ENCODE peak calls at places on chromosome 16, in four cellular contexts. G is neural crest cell, O is RPMI7951, V is HEK293T. C is an unnamed sample.

GRCh38 chr16:70529051-70529777 is 5.6 kb downstream of the SF3B3 start:
- DNase-seq in G (no peak), O (peak), V (no peak), C (no peak)

GRCh38 chr16:19168173-19169080 is at the start of gene SYT17:
- DNase-seq in G (peak), O (no peak), V (peak), C (peak)

GRCh38 chr16:89039756-89040155 is 53.9 kb upstream of the ACSF3 start:
- DNase-seq in G (no peak), O (no peak), V (no peak), C (no peak)

GRCh38 chr16:12896562-12896961 is 4.8 kb upstream of the SHISA9 start:
- DNase-seq in G (peak), O (peak), V (no peak), C (no peak)

GRCh38 chr16:87465306-87465705 is 27.5 kb downstream of the ZCCHC14 start:
- DNase-seq in G (no peak), O (peak), V (no peak), C (peak)

GRCh38 chr16:363110-364090 is 6.9 kb downstream of the MRPL28 start:
- DNase-seq in G (no peak), O (peak), V (no peak), C (no peak)

GRCh38 chr16:23852794-23853562 is 17.2 kb downstream of the PRKCB start:
- DNase-seq in G (no peak), O (no peak), V (no peak), C (no peak)

GRCh38 chr16:11729787-11730186 is 12.9 kb downstream of the TXNDC11 start:
- DNase-seq in G (no peak), O (no peak), V (no peak), C (no peak)

GRCh38 chr16:19938536-19938935 is 53.9 kb upstream of the GPRC5B start:
- DNase-seq in G (no peak), O (no peak), V (no peak), C (no peak)

GRCh38 chr16:71882505-71883192 is 1.3 kb downstream of the ZNF821 start:
- DNase-seq in G (peak), O (peak), V (peak), C (peak)

GRCh38 chr16:56938664-56939513 is 6.9 kb downstream of the HERPUD1 start:
- DNase-seq in G (no peak), O (no peak), V (no peak), C (no peak)